ENCODE peak calls at places on chromosomes 16 and 17, in seven cellular contexts. Q is activated naive CD8-positive, alpha-beta T cell treated with anti-CD3 and anti-CD28 coated beads, Interleukin-2, amount 50 U/mL, for 24 hours; O is tibial nerve; J is NCI-H1105 treated with DMSO at 0.1 percent for 48 hours; F is mammary epithelial cell; R is heart right ventricle; N is tibial artery. Y is an unnamed sample.

GRCh38 chr17:45370949-45371413 is 54.2 kb upstream of the MAP3K14 start:
- DNase-seq in N (no peak), J (no peak), Q (no peak), R (no peak), F (peak), O (peak), Y (no peak)

GRCh38 chr17:40646791-40647548 is 648 bp downstream of the SMARCE1 start:
- DNase-seq in J (peak), Q (peak), F (peak), R (no peak), N (no peak), O (no peak), Y (peak)

GRCh38 chr16:49470550-49470949 is 96.9 kb downstream of the C16orf78 start:
- DNase-seq in R (no peak), J (no peak), F (no peak), Q (no peak), N (no peak), O (no peak), Y (peak)

GRCh38 chr17:39599006-39599664 is 8.6 kb downstream of the NEUROD2 start:
- DNase-seq in R (no peak), O (no peak), J (no peak), N (no peak), F (no peak), Q (no peak), Y (no peak)

GRCh38 chr16:31198207-31198882 is 4.2 kb downstream of the PYCARD start:
- DNase-seq in R (no peak), O (no peak), J (no peak), F (no peak), Q (no peak), N (no peak), Y (no peak)

GRCh38 chr16:51821527-51821926 is 670.5 kb upstream of the SALL1 start:
- DNase-seq in N (no peak), R (no peak), Q (no peak), O (no peak), J (no peak), F (no peak), Y (no peak)

GRCh38 chr17:59154335-59154720 is 658 bp downstream of the SKA2 start:
- DNase-seq in R (peak), J (peak), Q (peak), N (peak), F (peak), O (no peak), Y (peak)

GRCh38 chr16:46972971-46973456 is 460 bp downstream of the DNAJA2 start:
- DNase-seq in O (no peak), N (peak), Q (peak), F (peak), J (peak), R (peak), Y (peak)

GRCh38 chr17:50137050-50137449 is 7.1 kb upstream of the SAMD14 start:
- DNase-seq in Q (no peak), F (no peak), O (no peak), N (no peak), J (no peak), R (no peak), Y (no peak)

GRCh38 chr16:72286936-72287620 is 115.1 kb upstream of the PMFBP1 start:
- DNase-seq in Q (no peak), F (peak), N (no peak), R (no peak), O (no peak), J (no peak), Y (no peak)

GRCh38 chr17:75667825-75668224 is 687 bp downstream of the SAP30BP start:
- DNase-seq in R (no peak), F (no peak), N (no peak), O (no peak), J (no peak), Q (no peak), Y (no peak)

GRCh38 chr16:30698816-30699614 is at the start of gene SRCAP:
- DNase-seq in F (peak), O (peak), N (peak), Q (peak), R (peak), J (peak), Y (peak)

GRCh38 chr17:48814504-48814903 is 2.5 kb downstream of the TTLL6 start:
- DNase-seq in Q (peak), F (no peak), O (no peak), N (peak), R (peak), J (peak), Y (peak)

GRCh38 chr16:79381552-79382042 is 218.9 kb downstream of the MAF start:
- DNase-seq in N (no peak), Q (no peak), O (no peak), F (no peak), J (no peak), R (no peak), Y (no peak)

GRCh38 chr17:49468827-49469385 is 26.2 kb upstream of the NGFR start:
- DNase-seq in Q (no peak), F (no peak), N (peak), J (no peak), R (no peak), O (peak), Y (no peak)

GRCh38 chr17:78751447-78752067 is 30.5 kb downstream of the CYTH1 start:
- DNase-seq in O (no peak), R (no peak), N (no peak), F (no peak), Q (no peak), J (no peak), Y (no peak)

GRCh38 chr16:2252806-2253148 is 1.4 kb upstream of the ECI1 start:
- DNase-seq in O (no peak), R (no peak), F (no peak), J (no peak), Q (no peak), N (no peak), Y (no peak)

GRCh38 chr16:10569629-10570028 is 10.8 kb downstream of the EMP2 start:
- DNase-seq in N (no peak), J (no peak), R (no peak), Q (no peak), O (no peak), F (no peak), Y (no peak)

GRCh38 chr17:74529243-74529642 is 2.0 kb downstream of the CD300LB start:
- DNase-seq in J (no peak), Q (no peak), F (no peak), R (no peak), O (no peak), N (no peak), Y (no peak)

GRCh38 chr16:588889-589657 is 793 bp upstream of the RAB40C start:
- DNase-seq in F (peak), Q (peak), R (peak), J (peak), N (peak), O (peak), Y (peak)

GRCh38 chr16:57391308-57391699 is 13.3 kb upstream of the CCL17 start:
- DNase-seq in J (no peak), O (no peak), N (no peak), R (no peak), F (no peak), Q (no peak), Y (no peak)

GRCh38 chr16:85492617-85492957 is 120.5 kb upstream of the GSE1 start:
- DNase-seq in N (no peak), R (no peak), Q (no peak), F (no peak), J (no peak), O (no peak), Y (no peak)

GRCh38 chr16:81496742-81497141 is 52.1 kb downstream of the CMIP start:
- DNase-seq in J (no peak), O (no peak), Q (no peak), R (no peak), F (no peak), N (no peak), Y (no peak)

GRCh38 chr17:8012996-8013640 is 10.7 kb downstream of the GUCY2D start:
- DNase-seq in R (no peak), N (no peak), F (no peak), J (no peak), Q (no peak), O (no peak), Y (no peak)

GRCh38 chr16:77946834-77947233 is 75.5 kb upstream of the CLEC3A start:
- DNase-seq in O (no peak), F (no peak), Q (no peak), J (no peak), N (no peak), R (no peak), Y (no peak)

GRCh38 chr17:36019423-36019822 is 1.7 kb upstream of the CCL23 start:
- DNase-seq in R (no peak), N (no peak), J (no peak), F (no peak), O (no peak), Q (no peak), Y (no peak)

GRCh38 chr16:53059672-53060071 is 4.9 kb downstream of the CHD9 start:
- DNase-seq in Q (no peak), N (no peak), J (no peak), O (no peak), F (no peak), R (no peak), Y (no peak)

GRCh38 chr17:15351925-15352324 is 10.5 kb upstream of the TEKT3 start:
- DNase-seq in J (no peak), Q (no peak), F (peak), R (no peak), N (peak), O (no peak), Y (no peak)

GRCh38 chr17:81039096-81039495 is 4.1 kb downstream of the BAIAP2 start:
- DNase-seq in Q (no peak), J (no peak), R (no peak), O (no peak), N (no peak), F (no peak), Y (no peak)

GRCh38 chr16:55512941-55513340 is 4.1 kb downstream of the LPCAT2 start:
- DNase-seq in J (no peak), Q (no peak), O (no peak), R (no peak), F (no peak), N (no peak), Y (no peak)

GRCh38 chr16:68490829-68491575 is 42.7 kb upstream of the SMPD3 start:
- DNase-seq in J (no peak), O (no peak), R (no peak), F (peak), N (no peak), Q (no peak), Y (peak)

GRCh38 chr17:12990041-12990808 is 27.6 kb downstream of the ELAC2 start:
- DNase-seq in R (peak), O (no peak), Q (no peak), N (no peak), J (peak), F (no peak), Y (no peak)

GRCh38 chr16:12896562-12896961 is 4.8 kb upstream of the SHISA9 start:
- DNase-seq in R (no peak), O (no peak), F (peak), N (no peak), Q (no peak), J (no peak), Y (no peak)

GRCh38 chr17:35432176-35433074 is at the start of gene SLFN12:
- DNase-seq in F (peak), N (peak), J (no peak), O (no peak), R (peak), Q (peak), Y (peak)

GRCh38 chr17:13537871-13538643 is 63.7 kb downstream of the HS3ST3A1 start:
- DNase-seq in Q (no peak), R (no peak), F (no peak), O (no peak), J (no peak), N (no peak), Y (no peak)